ENCODE peak calls at places on chromosome 3, in nine cellular contexts. One of them, this sample, is unnamed. For H3K4me1, the result is how much of the 10 kb centered on the place peaks cover.

GRCh38 chr3:105274958-105275357 is 91.8 kb upstream of the ALCAM start:
- DNase-seq in ovary: no peak
- DNase-seq in breast epithelium: no peak
- DNase-seq in heart left ventricle: no peak
- DNase-seq in esophagus squamous epithelium: no peak
- DNase-seq in transverse colon: no peak
- DNase-seq in A549: peak
- DNase-seq in endothelial cell of umbilical vein: peak
- DNase-seq in stomach: no peak
- DNase-seq in this sample: no peak

GRCh38 chr3:183734750-183735284 is 37.2 kb downstream of the YEATS2 start:
- DNase-seq in ovary: no peak
- DNase-seq in breast epithelium: no peak
- DNase-seq in heart left ventricle: no peak
- DNase-seq in esophagus squamous epithelium: no peak
- DNase-seq in transverse colon: no peak
- DNase-seq in A549: no peak
- DNase-seq in endothelial cell of umbilical vein: peak
- DNase-seq in stomach: no peak
- DNase-seq in this sample: no peak

GRCh38 chr3:182925330-182925943 is 54.9 kb downstream of the DCUN1D1 start:
- DNase-seq in ovary: no peak
- DNase-seq in breast epithelium: no peak
- DNase-seq in heart left ventricle: peak
- DNase-seq in esophagus squamous epithelium: no peak
- DNase-seq in transverse colon: peak
- DNase-seq in A549: no peak
- DNase-seq in endothelial cell of umbilical vein: no peak
- DNase-seq in stomach: no peak
- DNase-seq in this sample: no peak

GRCh38 chr3:138444104-138444503 is 9.7 kb downstream of the ESYT3 start:
- DNase-seq in ovary: no peak
- DNase-seq in breast epithelium: no peak
- DNase-seq in heart left ventricle: no peak
- DNase-seq in esophagus squamous epithelium: no peak
- DNase-seq in transverse colon: no peak
- DNase-seq in A549: no peak
- DNase-seq in endothelial cell of umbilical vein: no peak
- DNase-seq in stomach: no peak
- DNase-seq in this sample: no peak

GRCh38 chr3:197428117-197428761 is 127.5 kb downstream of the BDH1 start:
- DNase-seq in ovary: no peak
- DNase-seq in breast epithelium: no peak
- DNase-seq in heart left ventricle: peak
- DNase-seq in esophagus squamous epithelium: no peak
- DNase-seq in transverse colon: peak
- DNase-seq in A549: peak
- DNase-seq in endothelial cell of umbilical vein: peak
- DNase-seq in stomach: peak
- DNase-seq in this sample: no peak

GRCh38 chr3:194661374-194661773 is 10.6 kb downstream of the LSG1 start:
- DNase-seq in ovary: no peak
- DNase-seq in breast epithelium: no peak
- DNase-seq in heart left ventricle: no peak
- DNase-seq in esophagus squamous epithelium: no peak
- DNase-seq in transverse colon: no peak
- DNase-seq in A549: no peak
- DNase-seq in endothelial cell of umbilical vein: peak
- DNase-seq in stomach: no peak
- DNase-seq in this sample: peak

GRCh38 chr3:9204253-9205005 is 45.0 kb downstream of the SRGAP3 start:
- DNase-seq in ovary: no peak
- DNase-seq in breast epithelium: no peak
- DNase-seq in heart left ventricle: no peak
- DNase-seq in esophagus squamous epithelium: no peak
- DNase-seq in transverse colon: no peak
- DNase-seq in A549: no peak
- DNase-seq in endothelial cell of umbilical vein: no peak
- DNase-seq in stomach: no peak
- DNase-seq in this sample: peak

GRCh38 chr3:190051643-190052042 is 69.1 kb downstream of the P3H2 start:
- DNase-seq in ovary: no peak
- DNase-seq in breast epithelium: no peak
- DNase-seq in heart left ventricle: no peak
- DNase-seq in esophagus squamous epithelium: no peak
- DNase-seq in transverse colon: no peak
- DNase-seq in A549: no peak
- DNase-seq in endothelial cell of umbilical vein: no peak
- DNase-seq in stomach: no peak
- DNase-seq in this sample: no peak

GRCh38 chr3:7874116-7874515 is 627.5 kb upstream of the LMCD1 start:
- DNase-seq in ovary: no peak
- DNase-seq in breast epithelium: no peak
- DNase-seq in heart left ventricle: no peak
- DNase-seq in esophagus squamous epithelium: no peak
- DNase-seq in transverse colon: no peak
- DNase-seq in A549: no peak
- DNase-seq in endothelial cell of umbilical vein: peak
- DNase-seq in stomach: no peak
- DNase-seq in this sample: no peak

GRCh38 chr3:33032937-33033336 is 64.0 kb downstream of the GLB1 start:
- DNase-seq in ovary: no peak
- DNase-seq in breast epithelium: no peak
- DNase-seq in heart left ventricle: no peak
- DNase-seq in esophagus squamous epithelium: no peak
- DNase-seq in transverse colon: no peak
- DNase-seq in A549: peak
- DNase-seq in endothelial cell of umbilical vein: no peak
- DNase-seq in stomach: no peak
- DNase-seq in this sample: no peak

GRCh38 chr3:193040836-193041672 is 123.4 kb upstream of the MB21D2 start:
- DNase-seq in ovary: no peak
- DNase-seq in breast epithelium: no peak
- DNase-seq in heart left ventricle: no peak
- DNase-seq in esophagus squamous epithelium: no peak
- DNase-seq in transverse colon: no peak
- DNase-seq in A549: peak
- DNase-seq in endothelial cell of umbilical vein: peak
- DNase-seq in stomach: no peak
- DNase-seq in this sample: no peak

GRCh38 chr3:113166357-113166718 is 45.0 kb upstream of the BOC start:
- DNase-seq in ovary: no peak
- DNase-seq in breast epithelium: no peak
- DNase-seq in heart left ventricle: no peak
- DNase-seq in esophagus squamous epithelium: no peak
- DNase-seq in transverse colon: no peak
- DNase-seq in A549: no peak
- DNase-seq in endothelial cell of umbilical vein: no peak
- DNase-seq in stomach: no peak
- DNase-seq in this sample: no peak
- H3K27ac ChIP-seq in ovary: no peak
- H3K27ac ChIP-seq in breast epithelium: peak
- H3K27ac ChIP-seq in heart left ventricle: peak
- H3K27ac ChIP-seq in esophagus squamous epithelium: peak
- H3K27ac ChIP-seq in transverse colon: peak
- H3K27ac ChIP-seq in A549: no peak
- H3K27ac ChIP-seq in endothelial cell of umbilical vein: no peak
- H3K27ac ChIP-seq in stomach: peak
- H3K27ac ChIP-seq in this sample: peak

DNA sequence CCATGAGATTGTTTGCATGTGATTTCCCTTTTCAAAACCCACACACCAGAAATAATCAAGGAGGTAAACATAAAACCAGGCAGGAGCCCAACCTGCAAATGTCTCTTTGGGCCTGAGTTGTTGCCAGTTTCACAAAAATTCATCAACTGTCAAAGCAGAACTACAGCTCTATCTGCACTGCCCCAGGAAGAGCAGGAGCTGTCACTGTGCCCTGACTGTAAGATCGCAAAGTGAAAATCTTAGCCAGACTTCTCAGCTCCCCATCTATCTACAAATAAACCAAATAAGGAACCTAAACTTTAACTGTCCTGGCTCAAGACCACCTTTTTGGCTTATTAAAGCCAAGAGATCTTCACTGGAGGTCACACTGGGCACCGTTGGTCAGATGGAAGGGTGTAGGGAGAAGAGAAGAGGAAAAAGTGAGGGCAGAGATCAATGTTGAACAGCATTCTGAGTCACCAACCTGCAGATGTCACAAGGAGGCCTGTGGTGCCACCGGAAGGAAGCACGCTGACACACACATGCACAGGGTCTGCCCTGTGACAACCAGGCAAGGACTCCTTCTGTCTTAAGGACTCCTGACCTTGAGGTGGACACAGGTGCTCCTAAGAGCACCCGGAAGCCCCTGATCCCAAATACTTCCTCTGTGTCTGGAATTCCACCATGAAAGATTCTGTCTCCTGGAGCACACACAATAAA is 58.7 kb downstream of the RPN1 start:
- DNase-seq in ovary: no peak
- DNase-seq in breast epithelium: no peak
- DNase-seq in heart left ventricle: no peak
- DNase-seq in esophagus squamous epithelium: no peak
- DNase-seq in transverse colon: no peak
- DNase-seq in A549: no peak
- DNase-seq in endothelial cell of umbilical vein: no peak
- DNase-seq in stomach: no peak
- DNase-seq in this sample: no peak
- TF ChIP-seq POLR2A in ovary: no peak
- TF ChIP-seq POLR2A in breast epithelium: no peak
- TF ChIP-seq POLR2A in heart left ventricle: no peak
- TF ChIP-seq POLR2A in esophagus squamous epithelium: no peak
- TF ChIP-seq POLR2A in transverse colon: no peak
- TF ChIP-seq POLR2A in A549: no peak
- TF ChIP-seq POLR2A in endothelial cell of umbilical vein: no peak
- TF ChIP-seq POLR2A in stomach: no peak
- TF ChIP-seq POLR2A in this sample: no peak

GRCh38 chr3:172054115-172054764 is 14.9 kb downstream of the FNDC3B start:
- DNase-seq in ovary: no peak
- DNase-seq in breast epithelium: peak
- DNase-seq in heart left ventricle: no peak
- DNase-seq in esophagus squamous epithelium: no peak
- DNase-seq in transverse colon: no peak
- DNase-seq in A549: no peak
- DNase-seq in endothelial cell of umbilical vein: no peak
- DNase-seq in stomach: no peak
- DNase-seq in this sample: no peak

GRCh38 chr3:172051957-172052354 is 12.6 kb downstream of the FNDC3B start:
- DNase-seq in ovary: no peak
- DNase-seq in breast epithelium: no peak
- DNase-seq in heart left ventricle: no peak
- DNase-seq in esophagus squamous epithelium: no peak
- DNase-seq in transverse colon: no peak
- DNase-seq in A549: no peak
- DNase-seq in endothelial cell of umbilical vein: no peak
- DNase-seq in stomach: no peak
- DNase-seq in this sample: no peak

GRCh38 chr3:172052405-172052804 is 13.0 kb downstream of the FNDC3B start:
- DNase-seq in ovary: no peak
- DNase-seq in breast epithelium: no peak
- DNase-seq in heart left ventricle: no peak
- DNase-seq in esophagus squamous epithelium: no peak
- DNase-seq in transverse colon: no peak
- DNase-seq in A549: no peak
- DNase-seq in endothelial cell of umbilical vein: no peak
- DNase-seq in stomach: no peak
- DNase-seq in this sample: no peak

GRCh38 chr3:172048599-172048998 is 9.2 kb downstream of the FNDC3B start:
- DNase-seq in ovary: no peak
- DNase-seq in breast epithelium: no peak
- DNase-seq in heart left ventricle: no peak
- DNase-seq in esophagus squamous epithelium: no peak
- DNase-seq in transverse colon: no peak
- DNase-seq in A549: no peak
- DNase-seq in endothelial cell of umbilical vein: no peak
- DNase-seq in stomach: no peak
- DNase-seq in this sample: no peak

DNA sequence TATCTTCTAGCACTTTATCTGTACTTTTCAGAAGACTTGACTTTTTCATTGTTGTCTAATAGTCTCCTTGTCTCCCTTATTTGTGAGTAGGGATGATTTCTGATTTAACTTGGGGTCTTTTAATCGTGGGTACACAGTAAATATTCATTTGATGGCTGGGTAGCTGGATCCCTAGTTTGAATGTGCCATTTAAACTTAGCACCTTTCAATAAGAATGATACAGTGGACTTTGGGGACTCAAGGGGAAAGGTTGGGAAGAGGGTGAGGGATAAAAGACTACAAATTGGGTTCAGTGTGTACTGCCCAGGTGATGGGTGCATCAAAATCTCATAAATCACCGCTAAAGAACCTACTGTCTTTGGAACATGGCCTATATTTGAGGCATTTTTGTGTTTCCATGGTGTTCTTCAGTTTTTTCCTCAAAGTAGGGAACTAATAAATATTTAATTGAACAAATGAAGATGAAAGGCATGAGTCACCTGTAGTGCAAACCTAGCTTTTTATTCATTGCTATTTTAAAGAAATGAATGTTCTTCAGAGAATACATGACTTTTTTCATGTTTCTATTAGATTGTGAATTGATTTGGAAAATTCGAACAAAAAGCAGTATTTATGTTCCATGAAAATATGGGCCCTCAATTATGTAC is 12.1 kb downstream of the FNDC3B start:
- DNase-seq in ovary: no peak
- DNase-seq in breast epithelium: no peak
- DNase-seq in heart left ventricle: no peak
- DNase-seq in esophagus squamous epithelium: no peak
- DNase-seq in transverse colon: no peak
- DNase-seq in A549: no peak
- DNase-seq in endothelial cell of umbilical vein: no peak
- DNase-seq in stomach: no peak
- DNase-seq in this sample: no peak
- H3K4me1 ChIP-seq in ovary: under half
- H3K4me1 ChIP-seq in breast epithelium: under half
- H3K4me1 ChIP-seq in heart left ventricle: under half
- H3K4me1 ChIP-seq in esophagus squamous epithelium: under half
- H3K4me1 ChIP-seq in transverse colon: under half
- H3K4me1 ChIP-seq in A549: half or more
- H3K4me1 ChIP-seq in endothelial cell of umbilical vein: under half
- H3K4me1 ChIP-seq in stomach: under half
- H3K4me1 ChIP-seq in this sample: under half

DNA sequence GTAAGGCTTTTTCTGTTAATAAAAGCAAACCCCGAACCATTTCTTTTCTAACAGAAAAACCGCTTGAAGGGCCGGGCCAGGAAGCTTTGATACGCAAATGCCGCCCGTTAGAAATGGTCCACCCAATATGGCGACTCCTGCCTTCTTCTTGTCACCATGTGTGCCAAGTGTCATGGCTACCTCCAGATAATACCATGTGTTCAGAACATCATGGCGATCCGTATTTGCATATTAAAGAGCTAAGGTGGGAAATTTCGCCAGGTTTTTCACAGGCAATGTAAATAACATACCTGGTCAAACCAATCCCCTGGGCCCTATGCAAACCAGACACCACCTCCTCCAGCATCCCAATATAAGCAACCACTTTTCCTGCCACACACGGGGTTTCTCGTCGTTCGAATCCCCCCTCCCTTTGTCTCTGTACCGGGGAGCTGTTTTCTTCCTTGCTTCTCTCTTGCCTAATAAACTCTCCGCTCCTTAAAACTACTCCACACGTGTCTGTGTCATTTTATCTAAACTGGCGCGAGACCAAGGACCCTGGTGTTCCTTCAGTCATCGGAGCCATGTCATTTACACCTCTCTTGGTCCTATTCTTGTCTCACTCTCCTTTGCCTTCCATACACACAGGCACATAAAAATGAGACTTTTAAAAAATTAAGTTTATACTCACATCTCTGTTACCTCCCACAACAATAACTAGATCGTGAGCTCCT is 34.5 kb downstream of the NCEH1 start:
- DNase-seq in ovary: no peak
- DNase-seq in breast epithelium: no peak
- DNase-seq in heart left ventricle: peak
- DNase-seq in esophagus squamous epithelium: no peak
- DNase-seq in transverse colon: no peak
- DNase-seq in A549: no peak
- DNase-seq in endothelial cell of umbilical vein: no peak
- DNase-seq in stomach: no peak
- DNase-seq in this sample: no peak
- H3K27ac ChIP-seq in ovary: no peak
- H3K27ac ChIP-seq in breast epithelium: no peak
- H3K27ac ChIP-seq in heart left ventricle: peak
- H3K27ac ChIP-seq in esophagus squamous epithelium: peak
- H3K27ac ChIP-seq in transverse colon: peak
- H3K27ac ChIP-seq in A549: peak
- H3K27ac ChIP-seq in endothelial cell of umbilical vein: peak
- H3K27ac ChIP-seq in stomach: peak
- H3K27ac ChIP-seq in this sample: no peak